ENCODE peak calls at places on chromosomes 12 and 14, in seven cellular contexts. L, U, D, P, Z, A and T are unnamed samples.
A peak's percentile ranks its signal among the peaks of the same experiment; 100 is the strongest.

GRCh38 chr12:75208851-75209781 is 523 bp downstream of the KCNC2 start:
- DNase-seq in L (peak; percentile 35), U (no peak), D (peak; percentile 60), P (peak; percentile 34), Z (peak; percentile 28), A (no peak), T (no peak)

GRCh38 chr12:17971850-17972249 is 118.1 kb downstream of the RERGL start:
- DNase-seq in L (peak; percentile 16), U (no peak), D (no peak), P (no peak), Z (no peak), A (no peak), T (no peak)

GRCh38 chr12:128578045-128578444 is 245.7 kb downstream of the SLC15A4 start:
- DNase-seq in L (no peak), U (no peak), D (no peak), P (no peak), Z (no peak), A (no peak), T (no peak)

GRCh38 chr12:96197503-96198272 is 3.5 kb downstream of the ELK3 start:
- DNase-seq in L (peak; percentile 98), U (no peak), D (no peak), P (peak; percentile 87), Z (no peak), A (no peak), T (peak; percentile 96)

GRCh38 chr14:34098045-34098984 is 147.4 kb upstream of the EGLN3 start:
- DNase-seq in L (peak; percentile 57), U (peak; percentile 74), D (peak; percentile 87), P (peak; percentile 76), Z (peak; percentile 39), A (no peak), T (no peak)

GRCh38 chr12:101097829-101098580 is 112.0 kb downstream of the SLC5A8 start:
- DNase-seq in L (no peak), U (no peak), D (no peak), P (no peak), Z (no peak), A (no peak), T (no peak)

GRCh38 chr12:17266856-17267255 is 660.9 kb upstream of the LMO3 start:
- DNase-seq in L (no peak), U (no peak), D (no peak), P (no peak), Z (no peak), A (no peak), T (no peak)

GRCh38 chr14:74620497-74620921 is 8.5 kb upstream of the LTBP2 start:
- DNase-seq in L (peak; percentile 97), U (no peak), D (peak; percentile 51), P (peak; percentile 79), Z (no peak), A (no peak), T (peak; percentile 91)

GRCh38 chr12:72570601-72571000 is 298.4 kb downstream of the TRHDE start:
- DNase-seq in L (no peak), U (no peak), D (peak; percentile 75), P (no peak), Z (peak; percentile 7), A (no peak), T (no peak)

GRCh38 chr14:98623806-98624430 is 648.1 kb downstream of the BCL11B start:
- DNase-seq in L (no peak), U (no peak), D (no peak), P (no peak), Z (no peak), A (peak; percentile 74), T (no peak)

GRCh38 chr12:132260721-132261120 is 68.7 kb downstream of the GALNT9 start:
- DNase-seq in L (no peak), U (no peak), D (no peak), P (no peak), Z (no peak), A (no peak), T (no peak)

GRCh38 chr14:94145902-94146527 is 16.6 kb upstream of the IFI27L2 start:
- DNase-seq in L (no peak), U (no peak), D (peak; percentile 49), P (no peak), Z (no peak), A (peak; percentile 86), T (no peak)

GRCh38 chr12:76755829-76756379 is 8.0 kb upstream of the ZDHHC17 start:
- DNase-seq in L (peak; percentile 35), U (no peak), D (no peak), P (no peak), Z (no peak), A (no peak), T (no peak)

GRCh38 chr14:106286697-106287290 is 760.4 kb downstream of the TMEM121 start:
- DNase-seq in L (no peak), U (no peak), D (peak; percentile 41), P (no peak), Z (peak; percentile 38), A (no peak), T (no peak)

GRCh38 chr12:87801860-87802720 is 227.1 kb downstream of the C12orf50 start:
- DNase-seq in L (peak; percentile 36), U (no peak), D (no peak), P (peak; percentile 40), Z (no peak), A (no peak), T (no peak)

GRCh38 chr12:34607520-34608195 is 585.4 kb downstream of the ALG10 start:
- DNase-seq in L (no peak), U (no peak), D (no peak), P (no peak), Z (peak; percentile 1), A (no peak), T (no peak)

GRCh38 chr12:54658306-54659264 is 10.4 kb upstream of the DCD start:
- DNase-seq in L (peak; percentile 57), U (no peak), D (peak; percentile 71), P (peak; percentile 62), Z (peak; percentile 75), A (peak; percentile 27), T (peak; percentile 6)

GRCh38 chr12:53736602-53737493 is 9.6 kb upstream of the CALCOCO1 start:
- DNase-seq in L (no peak), U (no peak), D (no peak), P (no peak), Z (no peak), A (no peak), T (no peak)

GRCh38 chr14:64636208-64636979 is 67.8 kb upstream of the PLEKHG3 start:
- DNase-seq in L (peak; percentile 60), U (peak; percentile 88), D (peak; percentile 70), P (peak; percentile 77), Z (peak; percentile 77), A (peak; percentile 66), T (no peak)

GRCh38 chr14:99099051-99099787 is 172.8 kb downstream of the BCL11B start:
- DNase-seq in L (no peak), U (no peak), D (no peak), P (no peak), Z (no peak), A (no peak), T (no peak)

GRCh38 chr14:45679852-45680251 is 426.9 kb upstream of the MIS18BP1 start:
- DNase-seq in L (peak; percentile 86), U (no peak), D (peak; percentile 20), P (peak; percentile 29), Z (no peak), A (no peak), T (peak; percentile 83)

GRCh38 chr12:51911788-51912711 is 4.7 kb downstream of the ACVRL1 start:
- DNase-seq in L (peak; percentile 25), U (no peak), D (no peak), P (peak; percentile 34), Z (no peak), A (peak; percentile 28), T (no peak)

GRCh38 chr12:132426349-132427176 is 63.4 kb upstream of the FBRSL1 start:
- DNase-seq in L (no peak), U (no peak), D (peak; percentile 51), P (no peak), Z (no peak), A (no peak), T (no peak)

GRCh38 chr12:27870939-27871338 is 90.9 kb upstream of the MANSC4 start:
- DNase-seq in L (peak; percentile 43), U (no peak), D (no peak), P (peak; percentile 76), Z (no peak), A (no peak), T (peak; percentile 67)

GRCh38 chr12:111248221-111248620 is 120.7 kb downstream of the PHETA1 start:
- DNase-seq in L (peak; percentile 31), U (no peak), D (no peak), P (peak; percentile 45), Z (no peak), A (no peak), T (no peak)